ENCODE peak calls at places on chromosome 16, in ten cellular contexts. T, J, C, Y, R, K, O, U, I and M are unnamed samples.

GRCh38 chr16:86772231-86772510 is 193.8 kb downstream of the FOXL1 start:
- DNase-seq in Y (no peak), T (no peak), I (peak; percentile 61), K (no peak), U (no peak), J (no peak), R (no peak), O (no peak), C (no peak), M (no peak)

GRCh38 chr16:15403392-15403995 is 7.9 kb downstream of the MPV17L start:
- DNase-seq in U (no peak), Y (no peak), C (no peak), K (no peak), O (no peak), T (peak; percentile 28), J (no peak), I (peak; percentile 21), R (no peak), M (no peak)

GRCh38 chr16:85928411-85928820 is 29.5 kb downstream of the IRF8 start:
- DNase-seq in C (no peak), Y (no peak), I (peak; percentile 52), J (no peak), U (peak; percentile 36), K (no peak), O (no peak), T (no peak), R (peak; percentile 74), M (peak; percentile 44)

GRCh38 chr16:58124601-58124915 is 4.6 kb downstream of the CFAP20 start:
- DNase-seq in C (no peak), O (no peak), Y (peak; percentile 48), I (peak; percentile 39), R (no peak), T (no peak), J (no peak), U (no peak), K (no peak), M (no peak)

GRCh38 chr16:77009453-77009852 is 181.5 kb upstream of the MON1B start:
- DNase-seq in O (peak; percentile 14), U (no peak), I (no peak), J (no peak), Y (no peak), R (no peak), T (no peak), K (no peak), C (no peak), M (no peak)

GRCh38 chr16:65698943-65699342 is 577.1 kb upstream of the CDH11 start:
- DNase-seq in I (peak; percentile 54), T (no peak), U (no peak), J (no peak), Y (no peak), K (no peak), C (no peak), R (no peak), O (no peak), M (no peak)

GRCh38 chr16:86834451-86835035 is 256.2 kb downstream of the FOXL1 start:
- DNase-seq in U (no peak), T (no peak), I (peak; percentile 35), O (no peak), C (no peak), R (peak; percentile 65), Y (peak; percentile 49), J (peak; percentile 47), K (no peak), M (no peak)

GRCh38 chr16:19861069-19861468 is 23.6 kb downstream of the GPRC5B start:
- DNase-seq in J (no peak), U (no peak), C (no peak), I (no peak), O (no peak), Y (no peak), K (no peak), T (no peak), R (no peak), M (no peak)

GRCh38 chr16:87705780-87706277 is 60.0 kb downstream of the KLHDC4 start:
- DNase-seq in R (no peak), T (no peak), Y (no peak), C (no peak), O (no peak), J (no peak), U (no peak), I (no peak), K (no peak), M (no peak)

GRCh38 chr16:72400257-72401078 is 228.5 kb upstream of the PMFBP1 start:
- DNase-seq in K (peak; percentile 21), J (peak; percentile 27), T (no peak), I (peak; percentile 60), R (no peak), C (no peak), Y (no peak), U (no peak), O (peak; percentile 51), M (peak; percentile 62)

GRCh38 chr16:21260870-21261791 is 17.0 kb downstream of the CRYM start:
- DNase-seq in U (peak; percentile 73), K (peak; percentile 94), C (peak; percentile 31), T (no peak), O (peak; percentile 32), Y (peak; percentile 77), I (peak; percentile 27), J (peak; percentile 32), R (no peak), M (peak; percentile 58)

GRCh38 chr16:83350466-83350865 is 457.3 kb upstream of the HSBP1 start:
- DNase-seq in C (no peak), R (no peak), K (no peak), U (peak; percentile 35), I (no peak), O (no peak), J (no peak), Y (no peak), T (no peak), M (no peak)

GRCh38 chr16:14289692-14290340 is 218.7 kb downstream of the MRTFB start:
- DNase-seq in O (peak; percentile 57), Y (peak; percentile 13), U (no peak), J (no peak), T (no peak), I (peak; percentile 8), C (no peak), R (no peak), K (peak; percentile 60), M (no peak)

GRCh38 chr16:27233731-27234130 is 30.4 kb downstream of the KDM8 start:
- DNase-seq in C (no peak), J (no peak), R (no peak), Y (no peak), I (no peak), K (no peak), U (no peak), T (no peak), O (no peak), M (no peak)

GRCh38 chr16:1531638-1531910 is 1.9 kb upstream of the TMEM204 start:
- DNase-seq in O (no peak), C (no peak), T (no peak), R (no peak), I (no peak), U (no peak), K (no peak), J (no peak), Y (no peak), M (no peak)

GRCh38 chr16:11526921-11527320 is 59.8 kb downstream of the LITAF start:
- DNase-seq in R (no peak), Y (no peak), T (no peak), I (no peak), C (no peak), U (no peak), O (peak; percentile 60), J (no peak), K (no peak), M (no peak)